ENCODE peak calls at places on chromosomes 7 and 10, in eight cellular contexts. One of them, this sample, is unnamed.

GRCh38 chr10:69786791-69787190 is 14.9 kb upstream of the COL13A1 start:
- DNase-seq in K562: no peak
- DNase-seq in H1: no peak
- DNase-seq in HepG2: no peak
- DNase-seq in SK-N-SH: no peak
- DNase-seq in IMR-90: peak; percentile 56
- DNase-seq in GM12878: no peak
- DNase-seq in WTC11: no peak
- DNase-seq in this sample: no peak

GRCh38 chr7:151822541-151823181 is 54.3 kb downstream of the PRKAG2 start:
- DNase-seq in K562: no peak
- DNase-seq in HepG2: no peak
- DNase-seq in GM12878: no peak
- DNase-seq in IMR-90: no peak
- DNase-seq in SK-N-SH: no peak
- DNase-seq in WTC11: no peak
- DNase-seq in H1: no peak
- DNase-seq in this sample: no peak

GRCh38 chr10:79376751-79377556 is 29.7 kb downstream of the PPIF start:
- DNase-seq in K562: no peak
- DNase-seq in SK-N-SH: no peak
- DNase-seq in GM12878: no peak
- DNase-seq in HepG2: no peak
- DNase-seq in IMR-90: no peak
- DNase-seq in WTC11: no peak
- DNase-seq in H1: no peak
- DNase-seq in this sample: no peak

GRCh38 chr7:38584443-38585210 is 46.5 kb downstream of the AMPH start:
- DNase-seq in WTC11: no peak
- DNase-seq in GM12878: no peak
- DNase-seq in HepG2: no peak
- DNase-seq in H1: no peak
- DNase-seq in K562: no peak
- DNase-seq in SK-N-SH: no peak
- DNase-seq in IMR-90: peak; percentile 71
- DNase-seq in this sample: no peak

GRCh38 chr10:113028393-113029054 is 78.5 kb downstream of the TCF7L2 start:
- DNase-seq in SK-N-SH: no peak
- DNase-seq in K562: no peak
- DNase-seq in H1: no peak
- DNase-seq in HepG2: no peak
- DNase-seq in IMR-90: no peak
- DNase-seq in GM12878: no peak
- DNase-seq in WTC11: no peak
- DNase-seq in this sample: no peak

GRCh38 chr7:2110586-2111396 is 122.0 kb downstream of the MAD1L1 start:
- DNase-seq in HepG2: peak; percentile 93
- DNase-seq in GM12878: no peak
- DNase-seq in WTC11: no peak
- DNase-seq in SK-N-SH: no peak
- DNase-seq in IMR-90: peak; percentile 23
- DNase-seq in H1: no peak
- DNase-seq in K562: no peak
- DNase-seq in this sample: no peak

GRCh38 chr7:87627634-87627994 is 584 bp upstream of the RUNDC3B start:
- DNase-seq in WTC11: peak; percentile 26
- DNase-seq in HepG2: no peak
- DNase-seq in IMR-90: no peak
- DNase-seq in H1: no peak
- DNase-seq in SK-N-SH: peak; percentile 68
- DNase-seq in K562: no peak
- DNase-seq in GM12878: no peak
- DNase-seq in this sample: peak; percentile 7

GRCh38 chr10:104045151-104046089 is 40.3 kb downstream of the COL17A1 start:
- DNase-seq in WTC11: peak; percentile 78
- DNase-seq in K562: peak; percentile 17
- DNase-seq in IMR-90: peak; percentile 76
- DNase-seq in GM12878: no peak
- DNase-seq in H1: peak; percentile 39
- DNase-seq in SK-N-SH: peak; percentile 74
- DNase-seq in HepG2: peak; percentile 45
- DNase-seq in this sample: peak; percentile 78

GRCh38 chr7:130394421-130395188 is 14.3 kb downstream of the CPA1 start:
- DNase-seq in K562: no peak
- DNase-seq in SK-N-SH: no peak
- DNase-seq in GM12878: no peak
- DNase-seq in IMR-90: no peak
- DNase-seq in WTC11: no peak
- DNase-seq in H1: no peak
- DNase-seq in HepG2: no peak
- DNase-seq in this sample: no peak

GRCh38 chr10:93384006-93384405 is 98.1 kb downstream of the MYOF start:
- DNase-seq in IMR-90: no peak
- DNase-seq in H1: no peak
- DNase-seq in HepG2: no peak
- DNase-seq in SK-N-SH: no peak
- DNase-seq in K562: no peak
- DNase-seq in WTC11: no peak
- DNase-seq in GM12878: no peak
- DNase-seq in this sample: peak; percentile 40

GRCh38 chr10:48649349-48649944 is 35.2 kb upstream of the WDFY4 start:
- DNase-seq in WTC11: no peak
- DNase-seq in GM12878: no peak
- DNase-seq in IMR-90: no peak
- DNase-seq in K562: no peak
- DNase-seq in H1: no peak
- DNase-seq in HepG2: no peak
- DNase-seq in SK-N-SH: no peak
- DNase-seq in this sample: no peak
- TF ChIP-seq USF2 in WTC11: no peak
- TF ChIP-seq USF2 in GM12878: no peak
- TF ChIP-seq USF2 in IMR-90: no peak
- TF ChIP-seq USF2 in K562: no peak
- TF ChIP-seq USF2 in H1: no peak
- TF ChIP-seq USF2 in HepG2: no peak
- TF ChIP-seq USF2 in SK-N-SH: no peak
- TF ChIP-seq USF2 in this sample: no peak

GRCh38 chr10:13716161-13717071 is 129.7 kb downstream of the PRPF18 start:
- DNase-seq in SK-N-SH: peak; percentile 53
- DNase-seq in HepG2: no peak
- DNase-seq in WTC11: no peak
- DNase-seq in H1: no peak
- DNase-seq in K562: no peak
- DNase-seq in GM12878: no peak
- DNase-seq in IMR-90: peak; percentile 96
- DNase-seq in this sample: no peak
- TF ChIP-seq USF2 in SK-N-SH: no peak
- TF ChIP-seq USF2 in HepG2: no peak
- TF ChIP-seq USF2 in WTC11: no peak
- TF ChIP-seq USF2 in H1: no peak
- TF ChIP-seq USF2 in K562: no peak
- TF ChIP-seq USF2 in GM12878: no peak
- TF ChIP-seq USF2 in IMR-90: no peak
- TF ChIP-seq USF2 in this sample: no peak

DNA sequence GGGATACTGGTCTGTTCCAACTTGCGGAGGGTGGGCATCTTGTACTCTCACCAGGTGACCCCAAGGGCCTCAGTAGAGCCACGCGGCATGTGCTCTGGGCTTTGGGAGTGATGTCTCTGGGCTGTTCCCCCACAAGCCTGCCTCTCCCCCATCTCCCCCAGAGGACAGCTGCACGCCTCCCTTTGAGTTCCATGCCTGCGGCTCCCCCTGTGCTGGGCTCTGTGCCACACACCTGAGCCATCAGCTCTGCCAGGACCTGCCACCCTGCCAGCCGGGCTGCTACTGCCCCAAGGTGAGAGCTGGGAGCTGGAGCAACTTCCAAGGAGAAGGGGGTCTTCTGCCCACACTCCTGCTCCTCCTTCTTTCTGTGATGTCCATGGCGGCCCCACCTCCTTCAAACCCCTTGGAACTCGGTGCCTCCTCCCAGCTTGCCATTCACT is 15.0 kb upstream of the ZNF862 start:
- DNase-seq in H1: no peak
- DNase-seq in GM12878: no peak
- DNase-seq in WTC11: no peak
- DNase-seq in IMR-90: no peak
- DNase-seq in K562: no peak
- DNase-seq in HepG2: no peak
- DNase-seq in SK-N-SH: no peak
- DNase-seq in this sample: no peak
- TF ChIP-seq USF2 in H1: no peak
- TF ChIP-seq USF2 in GM12878: no peak
- TF ChIP-seq USF2 in WTC11: no peak
- TF ChIP-seq USF2 in IMR-90: no peak
- TF ChIP-seq USF2 in K562: no peak
- TF ChIP-seq USF2 in HepG2: no peak
- TF ChIP-seq USF2 in SK-N-SH: no peak
- TF ChIP-seq USF2 in this sample: no peak

GRCh38 chr10:36942616-36943015 is 182.8 kb upstream of the ANKRD30A start:
- DNase-seq in GM12878: no peak
- DNase-seq in HepG2: no peak
- DNase-seq in H1: no peak
- DNase-seq in WTC11: no peak
- DNase-seq in SK-N-SH: no peak
- DNase-seq in IMR-90: no peak
- DNase-seq in K562: no peak
- DNase-seq in this sample: no peak

GRCh38 chr10:36943534-36943933 is 181.9 kb upstream of the ANKRD30A start:
- DNase-seq in WTC11: peak; percentile 10
- DNase-seq in K562: no peak
- DNase-seq in IMR-90: no peak
- DNase-seq in H1: no peak
- DNase-seq in SK-N-SH: no peak
- DNase-seq in HepG2: no peak
- DNase-seq in GM12878: no peak
- DNase-seq in this sample: no peak

DNA sequence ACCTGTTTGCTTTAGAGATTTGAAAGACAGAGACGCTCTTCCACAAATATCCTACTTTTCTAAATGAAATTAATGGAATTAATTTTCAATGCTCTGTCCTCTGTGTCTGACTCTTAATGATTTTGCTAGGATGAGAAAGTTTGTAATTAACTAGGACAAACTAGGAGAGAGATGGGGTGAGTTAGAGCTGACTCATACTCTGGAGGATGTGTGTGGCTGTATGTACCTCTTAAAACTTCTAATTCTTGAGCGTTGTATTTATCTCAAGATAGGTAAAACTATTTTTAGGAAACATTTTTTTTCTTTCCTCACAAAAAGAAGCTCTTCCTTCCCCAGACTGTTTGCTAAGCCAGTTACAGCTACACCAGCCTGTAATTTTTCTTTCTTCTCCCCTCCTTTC is 178.8 kb upstream of the ANKRD30A start:
- DNase-seq in HepG2: no peak
- DNase-seq in IMR-90: no peak
- DNase-seq in GM12878: no peak
- DNase-seq in SK-N-SH: no peak
- DNase-seq in H1: no peak
- DNase-seq in WTC11: no peak
- DNase-seq in K562: no peak
- DNase-seq in this sample: no peak
- TF ChIP-seq USF2 in HepG2: no peak
- TF ChIP-seq USF2 in IMR-90: no peak
- TF ChIP-seq USF2 in GM12878: no peak
- TF ChIP-seq USF2 in SK-N-SH: no peak
- TF ChIP-seq USF2 in H1: no peak
- TF ChIP-seq USF2 in WTC11: no peak
- TF ChIP-seq USF2 in K562: no peak
- TF ChIP-seq USF2 in this sample: no peak

DNA sequence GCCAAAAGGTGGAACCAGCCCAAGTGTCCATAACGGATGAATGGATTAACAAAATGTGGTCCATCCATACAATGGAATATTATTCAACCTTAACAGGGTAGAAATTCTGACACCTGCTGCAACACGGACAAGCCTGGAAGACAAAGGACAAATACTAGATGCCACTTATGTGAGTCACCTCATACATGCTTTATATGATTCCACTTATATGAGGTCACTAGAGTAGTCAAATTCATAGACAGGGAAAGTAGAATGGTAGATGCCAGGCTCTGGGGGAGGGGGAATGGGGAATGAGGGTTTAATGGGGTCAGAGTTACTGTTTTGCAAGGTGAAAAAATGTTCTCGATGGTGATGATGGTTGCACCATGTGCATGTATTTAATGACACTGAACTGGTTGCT is 34.0 kb upstream of the CYTH3 start:
- DNase-seq in IMR-90: peak; percentile 74
- DNase-seq in H1: no peak
- DNase-seq in SK-N-SH: no peak
- DNase-seq in GM12878: no peak
- DNase-seq in WTC11: no peak
- DNase-seq in HepG2: peak; percentile 72
- DNase-seq in K562: no peak
- DNase-seq in this sample: peak; percentile 86
- TF ChIP-seq USF2 in IMR-90: no peak
- TF ChIP-seq USF2 in H1: no peak
- TF ChIP-seq USF2 in SK-N-SH: no peak
- TF ChIP-seq USF2 in GM12878: no peak
- TF ChIP-seq USF2 in WTC11: no peak
- TF ChIP-seq USF2 in HepG2: no peak
- TF ChIP-seq USF2 in K562: no peak
- TF ChIP-seq USF2 in this sample: no peak

GRCh38 chr7:17725761-17726160 is 214.5 kb downstream of the SNX13 start:
- DNase-seq in HepG2: no peak
- DNase-seq in IMR-90: no peak
- DNase-seq in WTC11: no peak
- DNase-seq in H1: no peak
- DNase-seq in GM12878: no peak
- DNase-seq in SK-N-SH: no peak
- DNase-seq in K562: no peak
- DNase-seq in this sample: no peak
- TF ChIP-seq USF2 in HepG2: no peak
- TF ChIP-seq USF2 in IMR-90: no peak
- TF ChIP-seq USF2 in WTC11: no peak
- TF ChIP-seq USF2 in H1: no peak
- TF ChIP-seq USF2 in GM12878: no peak
- TF ChIP-seq USF2 in SK-N-SH: no peak
- TF ChIP-seq USF2 in K562: no peak
- TF ChIP-seq USF2 in this sample: no peak

This sample was measured in A549.